ENCODE peak calls at places on chromosomes 12 and 14, in nine cellular contexts. One of them, this sample, is unnamed. For H3K36me3, the result is how much of the 10 kb centered on the place peaks cover.

GRCh38 chr14:82710257-82710841 is 1176.7 kb upstream of the SEL1L start:
- DNase-seq in lower lobe of right lung: peak
- DNase-seq in tibial artery: no peak
- DNase-seq in Peyer's patch: peak
- DNase-seq in body of pancreas: peak
- DNase-seq in right atrium auricular region: no peak
- DNase-seq in gastrocnemius medialis: no peak
- DNase-seq in heart right ventricle: peak
- DNase-seq in colonic mucosa: peak
- DNase-seq in this sample: no peak

GRCh38 chr14:46250113-46250703 is 401.4 kb downstream of the RPL10L start:
- DNase-seq in right atrium auricular region: no peak
- DNase-seq in tibial artery: no peak
- DNase-seq in Peyer's patch: no peak
- DNase-seq in heart right ventricle: no peak
- DNase-seq in colonic mucosa: no peak
- DNase-seq in gastrocnemius medialis: no peak
- DNase-seq in lower lobe of right lung: no peak
- DNase-seq in body of pancreas: no peak
- DNase-seq in this sample: no peak

GRCh38 chr12:45302621-45303020 is 86.7 kb downstream of the ANO6 start:
- DNase-seq in Peyer's patch: no peak
- DNase-seq in right atrium auricular region: no peak
- DNase-seq in body of pancreas: no peak
- DNase-seq in colonic mucosa: no peak
- DNase-seq in tibial artery: no peak
- DNase-seq in heart right ventricle: no peak
- DNase-seq in lower lobe of right lung: no peak
- DNase-seq in gastrocnemius medialis: no peak
- DNase-seq in this sample: no peak

GRCh38 chr14:65229431-65230286 is 127.3 kb upstream of the MAX start:
- DNase-seq in lower lobe of right lung: peak
- DNase-seq in colonic mucosa: peak
- DNase-seq in body of pancreas: peak
- DNase-seq in right atrium auricular region: no peak
- DNase-seq in Peyer's patch: peak
- DNase-seq in gastrocnemius medialis: no peak
- DNase-seq in tibial artery: peak
- DNase-seq in heart right ventricle: peak
- DNase-seq in this sample: no peak

GRCh38 chr12:85765443-85765842 is 70.8 kb downstream of the RASSF9 start:
- DNase-seq in heart right ventricle: no peak
- DNase-seq in right atrium auricular region: no peak
- DNase-seq in colonic mucosa: no peak
- DNase-seq in lower lobe of right lung: no peak
- DNase-seq in tibial artery: no peak
- DNase-seq in gastrocnemius medialis: no peak
- DNase-seq in Peyer's patch: no peak
- DNase-seq in body of pancreas: no peak
- DNase-seq in this sample: no peak

GRCh38 chr12:51729331-51729730 is 119.2 kb downstream of the FIGNL2 start:
- DNase-seq in colonic mucosa: no peak
- DNase-seq in right atrium auricular region: no peak
- DNase-seq in tibial artery: no peak
- DNase-seq in lower lobe of right lung: no peak
- DNase-seq in Peyer's patch: no peak
- DNase-seq in gastrocnemius medialis: no peak
- DNase-seq in heart right ventricle: no peak
- DNase-seq in body of pancreas: no peak
- DNase-seq in this sample: no peak

GRCh38 chr12:98838282-98838681 is 193.2 kb downstream of the APAF1 start:
- DNase-seq in Peyer's patch: no peak
- DNase-seq in body of pancreas: no peak
- DNase-seq in lower lobe of right lung: no peak
- DNase-seq in right atrium auricular region: no peak
- DNase-seq in gastrocnemius medialis: no peak
- DNase-seq in colonic mucosa: no peak
- DNase-seq in heart right ventricle: no peak
- DNase-seq in tibial artery: no peak
- DNase-seq in this sample: no peak

GRCh38 chr14:22850944-22851790 is 14.8 kb downstream of the MMP14 start:
- DNase-seq in lower lobe of right lung: peak
- DNase-seq in Peyer's patch: no peak
- DNase-seq in heart right ventricle: peak
- DNase-seq in body of pancreas: peak
- DNase-seq in gastrocnemius medialis: peak
- DNase-seq in right atrium auricular region: peak
- DNase-seq in tibial artery: peak
- DNase-seq in colonic mucosa: peak
- DNase-seq in this sample: peak

DNA sequence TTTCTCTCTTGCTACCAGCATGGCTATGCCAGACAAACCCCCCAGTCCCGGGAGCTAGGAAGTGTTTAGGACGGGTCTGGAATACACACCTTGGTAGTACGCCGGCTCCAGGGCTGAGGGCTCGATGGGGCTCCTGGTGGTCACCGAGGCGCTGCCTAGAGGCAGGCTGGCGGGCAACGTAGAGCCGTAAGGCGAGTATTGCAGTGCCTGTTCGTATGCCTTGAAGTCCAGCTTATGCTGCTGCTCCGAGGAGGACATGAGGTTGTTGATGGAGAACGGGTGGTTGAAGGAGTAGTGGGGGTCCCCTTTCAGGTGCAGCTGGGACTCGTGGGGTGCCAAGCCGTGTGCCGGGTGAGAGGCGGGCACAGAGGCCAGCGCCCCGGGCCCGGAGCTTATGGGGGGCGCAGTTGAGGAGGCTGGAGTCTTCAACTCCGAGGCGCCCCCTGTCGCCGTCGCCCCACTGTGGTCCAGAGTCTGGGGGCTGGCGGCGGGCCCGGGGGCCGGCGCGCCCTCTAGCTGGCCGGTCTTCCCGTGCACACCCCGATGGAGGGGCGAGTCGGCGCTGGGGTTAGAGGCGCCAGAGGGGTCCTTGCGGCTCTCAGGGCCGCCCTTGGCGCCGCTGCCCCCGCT is 3.6 kb downstream of the FOXA1 start:
- DNase-seq in colonic mucosa: peak
- DNase-seq in gastrocnemius medialis: no peak
- DNase-seq in body of pancreas: no peak
- DNase-seq in right atrium auricular region: no peak
- DNase-seq in heart right ventricle: no peak
- DNase-seq in tibial artery: no peak
- DNase-seq in Peyer's patch: no peak
- DNase-seq in lower lobe of right lung: peak
- DNase-seq in this sample: no peak
- TF ChIP-seq CTCF in colonic mucosa: peak
- TF ChIP-seq CTCF in gastrocnemius medialis: no peak
- TF ChIP-seq CTCF in body of pancreas: no peak
- TF ChIP-seq CTCF in right atrium auricular region: no peak
- TF ChIP-seq CTCF in heart right ventricle: no peak
- TF ChIP-seq CTCF in tibial artery: no peak
- TF ChIP-seq CTCF in Peyer's patch: peak
- TF ChIP-seq CTCF in lower lobe of right lung: peak
- TF ChIP-seq CTCF in this sample: no peak

DNA sequence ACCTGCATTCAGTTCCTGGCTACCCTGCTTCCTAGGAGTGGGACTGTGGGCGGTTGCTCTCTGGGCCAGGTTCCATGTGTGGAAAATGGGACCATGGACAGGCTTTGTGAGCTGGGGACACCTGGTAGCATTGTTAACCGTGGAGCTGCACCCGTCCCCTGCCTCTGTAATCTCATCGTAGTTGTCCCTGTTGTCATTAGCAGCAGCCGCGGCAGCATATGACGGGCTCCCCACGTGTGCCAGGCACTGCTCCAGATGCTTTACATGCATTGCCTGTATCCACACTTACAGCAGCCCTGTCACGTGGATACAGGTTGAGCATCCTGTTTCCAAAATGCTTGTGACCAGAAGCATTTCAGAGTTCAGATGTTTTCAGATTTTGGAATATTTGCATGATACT is 54.4 kb downstream of the ELK3 start:
- DNase-seq in colonic mucosa: no peak
- DNase-seq in Peyer's patch: no peak
- DNase-seq in body of pancreas: no peak
- DNase-seq in gastrocnemius medialis: no peak
- DNase-seq in heart right ventricle: no peak
- DNase-seq in lower lobe of right lung: no peak
- DNase-seq in tibial artery: no peak
- DNase-seq in right atrium auricular region: peak
- DNase-seq in this sample: no peak
- H3K27ac ChIP-seq in colonic mucosa: no peak
- H3K27ac ChIP-seq in Peyer's patch: no peak
- H3K27ac ChIP-seq in body of pancreas: no peak
- H3K27ac ChIP-seq in gastrocnemius medialis: peak
- H3K27ac ChIP-seq in heart right ventricle: peak
- H3K27ac ChIP-seq in lower lobe of right lung: no peak
- H3K27ac ChIP-seq in tibial artery: no peak
- H3K27ac ChIP-seq in right atrium auricular region: no peak
- H3K27ac ChIP-seq in this sample: no peak

GRCh38 chr12:112133418-112133817 is 8.1 kb downstream of the TRAFD1 start:
- DNase-seq in tibial artery: no peak
- DNase-seq in lower lobe of right lung: no peak
- DNase-seq in body of pancreas: no peak
- DNase-seq in Peyer's patch: no peak
- DNase-seq in gastrocnemius medialis: no peak
- DNase-seq in right atrium auricular region: no peak
- DNase-seq in colonic mucosa: no peak
- DNase-seq in heart right ventricle: no peak
- DNase-seq in this sample: no peak

GRCh38 chr12:112130461-112130998 is 5.2 kb downstream of the TRAFD1 start:
- DNase-seq in Peyer's patch: no peak
- DNase-seq in lower lobe of right lung: no peak
- DNase-seq in gastrocnemius medialis: no peak
- DNase-seq in tibial artery: no peak
- DNase-seq in right atrium auricular region: no peak
- DNase-seq in body of pancreas: no peak
- DNase-seq in colonic mucosa: no peak
- DNase-seq in heart right ventricle: no peak
- DNase-seq in this sample: no peak

GRCh38 chr12:112131686-112132085 is 6.3 kb downstream of the TRAFD1 start:
- DNase-seq in heart right ventricle: no peak
- DNase-seq in lower lobe of right lung: no peak
- DNase-seq in colonic mucosa: no peak
- DNase-seq in right atrium auricular region: no peak
- DNase-seq in gastrocnemius medialis: no peak
- DNase-seq in tibial artery: no peak
- DNase-seq in body of pancreas: no peak
- DNase-seq in Peyer's patch: no peak
- DNase-seq in this sample: no peak

GRCh38 chr12:112140728-112141127 is 15.4 kb downstream of the TRAFD1 start:
- DNase-seq in body of pancreas: no peak
- DNase-seq in lower lobe of right lung: no peak
- DNase-seq in colonic mucosa: no peak
- DNase-seq in tibial artery: no peak
- DNase-seq in Peyer's patch: no peak
- DNase-seq in gastrocnemius medialis: no peak
- DNase-seq in right atrium auricular region: no peak
- DNase-seq in heart right ventricle: no peak
- DNase-seq in this sample: no peak

GRCh38 chr12:112134731-112135130 is 9.4 kb downstream of the TRAFD1 start:
- DNase-seq in tibial artery: no peak
- DNase-seq in body of pancreas: no peak
- DNase-seq in colonic mucosa: no peak
- DNase-seq in Peyer's patch: no peak
- DNase-seq in lower lobe of right lung: no peak
- DNase-seq in heart right ventricle: no peak
- DNase-seq in right atrium auricular region: no peak
- DNase-seq in gastrocnemius medialis: no peak
- DNase-seq in this sample: no peak
- H3K36me3 ChIP-seq in tibial artery: under half
- H3K36me3 ChIP-seq in body of pancreas: under half
- H3K36me3 ChIP-seq in colonic mucosa: under half
- H3K36me3 ChIP-seq in Peyer's patch: half or more
- H3K36me3 ChIP-seq in lower lobe of right lung: half or more
- H3K36me3 ChIP-seq in heart right ventricle: under half
- H3K36me3 ChIP-seq in right atrium auricular region: half or more
- H3K36me3 ChIP-seq in gastrocnemius medialis: under half
- H3K36me3 ChIP-seq in this sample: under half

GRCh38 chr14:24215495-24216344 is at the start of gene MDP1:
- DNase-seq in colonic mucosa: peak
- DNase-seq in lower lobe of right lung: peak
- DNase-seq in body of pancreas: peak
- DNase-seq in heart right ventricle: peak
- DNase-seq in Peyer's patch: peak
- DNase-seq in tibial artery: peak
- DNase-seq in gastrocnemius medialis: peak
- DNase-seq in right atrium auricular region: peak
- DNase-seq in this sample: peak

GRCh38 chr14:24213866-24214652 is 771 bp upstream of the CHMP4A start:
- DNase-seq in body of pancreas: no peak
- DNase-seq in Peyer's patch: no peak
- DNase-seq in right atrium auricular region: no peak
- DNase-seq in tibial artery: peak
- DNase-seq in colonic mucosa: no peak
- DNase-seq in heart right ventricle: no peak
- DNase-seq in gastrocnemius medialis: no peak
- DNase-seq in lower lobe of right lung: no peak
- DNase-seq in this sample: no peak

GRCh38 chr14:24211311-24211710 is 2.0 kb downstream of the CHMP4A start:
- DNase-seq in right atrium auricular region: no peak
- DNase-seq in body of pancreas: no peak
- DNase-seq in lower lobe of right lung: no peak
- DNase-seq in heart right ventricle: no peak
- DNase-seq in Peyer's patch: no peak
- DNase-seq in colonic mucosa: no peak
- DNase-seq in tibial artery: peak
- DNase-seq in gastrocnemius medialis: no peak
- DNase-seq in this sample: no peak

GRCh38 chr14:24216345-24216699 is 456 bp upstream of the MDP1 start:
- DNase-seq in Peyer's patch: no peak
- DNase-seq in body of pancreas: no peak
- DNase-seq in colonic mucosa: no peak
- DNase-seq in lower lobe of right lung: no peak
- DNase-seq in right atrium auricular region: no peak
- DNase-seq in heart right ventricle: no peak
- DNase-seq in tibial artery: no peak
- DNase-seq in gastrocnemius medialis: no peak
- DNase-seq in this sample: no peak

DNA sequence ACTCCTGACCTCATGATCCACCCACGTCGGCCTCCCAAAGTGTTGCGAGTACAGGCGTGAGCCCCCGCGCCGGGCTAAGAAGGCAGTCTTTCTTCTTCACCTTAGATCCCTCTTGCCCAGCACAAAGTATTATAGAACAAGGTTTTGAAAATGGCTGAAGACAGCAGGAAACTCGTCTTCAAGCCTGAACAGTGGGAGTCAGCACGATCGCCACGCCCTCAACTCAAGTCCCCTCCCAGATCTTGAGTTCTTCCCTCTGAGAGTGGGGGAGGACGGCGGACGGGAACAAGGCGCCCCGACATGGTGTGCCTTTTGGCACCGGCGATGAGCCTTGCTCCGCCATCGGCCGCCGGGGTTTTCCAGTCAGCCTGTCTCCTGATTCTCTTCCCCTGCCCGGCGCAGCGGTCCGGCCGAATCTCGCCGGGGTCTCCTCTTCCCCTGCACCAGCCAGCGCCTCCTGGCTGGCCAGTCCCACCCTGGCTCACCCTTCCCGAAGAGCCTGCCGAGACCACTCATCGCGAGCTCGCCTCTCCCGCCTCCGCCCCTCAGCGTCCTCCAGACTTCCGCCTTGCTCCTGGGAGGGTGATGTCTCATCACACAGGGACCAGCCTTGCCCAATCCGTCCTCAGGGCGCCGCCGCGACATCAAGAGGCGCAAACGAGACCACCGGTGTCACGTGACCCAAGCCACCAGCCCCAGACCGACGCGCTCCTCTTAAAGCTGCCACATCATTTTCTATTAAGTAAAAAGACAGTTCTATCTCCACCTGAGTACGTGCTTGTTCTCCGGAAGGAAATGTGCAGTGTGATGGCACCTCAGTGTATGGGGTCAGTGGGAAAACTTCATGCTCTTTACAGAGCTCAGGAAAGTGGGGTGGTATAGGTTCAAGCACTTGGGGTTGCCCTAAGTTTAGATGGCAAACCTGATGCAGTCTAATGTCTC is at the start of gene CHMP4A:
- DNase-seq in lower lobe of right lung: peak
- DNase-seq in Peyer's patch: peak
- DNase-seq in tibial artery: peak
- DNase-seq in gastrocnemius medialis: peak
- DNase-seq in colonic mucosa: peak
- DNase-seq in body of pancreas: peak
- DNase-seq in heart right ventricle: peak
- DNase-seq in right atrium auricular region: peak
- DNase-seq in this sample: peak
- TF ChIP-seq CTCF in lower lobe of right lung: no peak
- TF ChIP-seq CTCF in Peyer's patch: peak
- TF ChIP-seq CTCF in tibial artery: peak
- TF ChIP-seq CTCF in gastrocnemius medialis: no peak
- TF ChIP-seq CTCF in colonic mucosa: no peak
- TF ChIP-seq CTCF in body of pancreas: no peak
- TF ChIP-seq CTCF in heart right ventricle: peak
- TF ChIP-seq CTCF in right atrium auricular region: no peak
- TF ChIP-seq CTCF in this sample: no peak